ENCODE peak calls at places on chromosomes 1 and 21, in seven cellular contexts. A is H1, P is endothelial cell of umbilical vein, I is WTC11, M is HCT116, S is K562, C is A549. L is an unnamed sample.

GRCh38 chr1:207868252-207868768 is 42.6 kb downstream of the CD34 start:
- DNase-seq in A (no peak), P (peak; percentile 45), I (peak; percentile 38), M (no peak), S (peak; percentile 60), C (no peak), L (peak; percentile 56)

GRCh38 chr1:119141020-119141424 is 569 bp upstream of the WARS2 start:
- DNase-seq in A (no peak), P (peak; percentile 20), I (peak; percentile 54), M (no peak), S (no peak), C (peak; percentile 34), L (peak; percentile 65)

GRCh38 chr1:60903591-60903990 is 178.8 kb upstream of the NFIA start:
- DNase-seq in A (no peak), P (no peak), I (no peak), M (no peak), S (no peak), C (no peak), L (no peak)

GRCh38 chr1:84960371-84960770 is 36.5 kb downstream of the MCOLN2 start:
- DNase-seq in A (no peak), P (no peak), I (no peak), M (no peak), S (no peak), C (no peak), L (no peak)

GRCh38 chr1:225811622-225812487 is 1.9 kb downstream of the EPHX1 start:
- DNase-seq in A (no peak), P (no peak), I (peak; percentile 60), M (no peak), S (peak; percentile 43), C (peak; percentile 59), L (peak; percentile 38)

GRCh38 chr1:234602334-234603220 is 7.4 kb downstream of the IRF2BP2 start:
- DNase-seq in A (no peak), P (peak; percentile 92), I (no peak), M (peak; percentile 88), S (peak; percentile 61), C (peak; percentile 95), L (peak; percentile 90)

GRCh38 chr1:89047734-89048133 is 17.3 kb downstream of the GBP1 start:
- DNase-seq in A (no peak), P (peak; percentile 25), I (no peak), M (no peak), S (no peak), C (no peak), L (no peak)

GRCh38 chr1:8938232-8939117 is 7.2 kb upstream of the CA6 start:
- DNase-seq in A (no peak), P (peak; percentile 33), I (no peak), M (no peak), S (no peak), C (no peak), L (peak; percentile 81)

GRCh38 chr1:47755368-47755990 is 241.7 kb downstream of the TRABD2B start:
- DNase-seq in A (peak; percentile 41), P (no peak), I (peak; percentile 87), M (peak; percentile 28), S (peak; percentile 79), C (peak; percentile 43), L (peak; percentile 51)

GRCh38 chr1:172351761-172352161 is 68.7 kb upstream of the C1orf105 start:
- DNase-seq in A (no peak), P (peak; percentile 67), I (no peak), M (no peak), S (no peak), C (peak; percentile 23), L (no peak)

GRCh38 chr1:55559111-55559510 is 343.9 kb upstream of the USP24 start:
- DNase-seq in A (no peak), P (no peak), I (no peak), M (no peak), S (no peak), C (no peak), L (no peak)

GRCh38 chr21:36321325-36322082 is 1.5 kb downstream of the MORC3 start:
- DNase-seq in A (no peak), P (peak; percentile 78), I (no peak), M (no peak), S (no peak), C (no peak), L (peak; percentile 71)

GRCh38 chr1:85465791-85466134 is 804 bp upstream of the DDAH1 start:
- DNase-seq in A (no peak), P (peak; percentile 28), I (no peak), M (no peak), S (no peak), C (no peak), L (no peak)

GRCh38 chr1:238562376-238562775 is 671.7 kb upstream of the ZP4 start:
- DNase-seq in A (no peak), P (no peak), I (no peak), M (no peak), S (no peak), C (no peak), L (no peak)

GRCh38 chr21:46009951-46010655 is 28.5 kb downstream of the COL6A1 start:
- DNase-seq in A (no peak), P (no peak), I (no peak), M (no peak), S (no peak), C (no peak), L (no peak)

DNA sequence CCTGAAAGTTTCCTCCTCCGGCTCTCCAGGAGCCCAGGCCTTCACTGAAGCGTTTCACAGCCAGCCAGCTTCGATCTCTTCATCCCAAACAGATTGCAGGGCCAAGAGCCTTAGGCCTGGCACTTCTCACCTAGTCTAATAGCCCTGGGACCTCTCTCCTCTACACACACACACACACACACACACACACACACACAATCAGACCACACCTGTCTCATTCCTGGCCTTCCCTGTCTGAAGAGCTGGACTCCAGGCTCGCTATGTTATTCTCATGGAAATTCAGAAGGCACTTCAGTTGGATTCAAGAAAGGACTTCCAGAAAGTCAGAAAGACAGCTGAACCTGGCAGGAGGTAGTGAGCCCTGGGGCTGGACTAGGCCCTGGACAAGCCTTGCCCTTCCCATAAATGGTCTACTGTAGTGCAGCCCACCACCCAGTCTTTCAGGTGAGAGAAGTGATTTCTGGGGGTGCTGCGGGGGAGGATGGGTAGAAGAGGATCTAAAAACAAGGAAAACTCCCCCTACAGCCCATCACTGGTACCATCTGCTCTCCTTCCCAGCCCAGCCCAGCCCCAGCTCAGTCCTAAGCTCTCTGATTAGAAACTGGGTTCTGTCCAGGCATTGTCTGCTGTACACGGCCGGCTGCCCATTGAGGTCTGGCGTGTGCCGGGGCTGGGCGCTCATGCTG is 2.7 kb downstream of the KIF21B start:
- DNase-seq in A (no peak), P (no peak), I (peak; percentile 65), M (no peak), S (peak; percentile 77), C (peak; percentile 41), L (peak; percentile 53)
- TF ChIP-seq MAX in A (no peak), P (no peak), I (no peak), M (no peak), S (no peak), C (no peak), L (no peak)

GRCh38 chr1:77834771-77835334 is 53.6 kb upstream of the NEXN start:
- DNase-seq in A (no peak), P (peak; percentile 72), I (no peak), M (no peak), S (no peak), C (peak; percentile 20), L (no peak)
- TF ChIP-seq MAX in A (no peak), P (no peak), I (no peak), M (no peak), S (no peak), C (no peak), L (no peak)

GRCh38 chr1:178714453-178714852 is 10.6 kb upstream of the RALGPS2 start:
- DNase-seq in A (no peak), P (no peak), I (no peak), M (no peak), S (no peak), C (no peak), L (no peak)

GRCh38 chr1:178716111-178716510 is 8.9 kb upstream of the RALGPS2 start:
- DNase-seq in A (no peak), P (no peak), I (no peak), M (no peak), S (no peak), C (no peak), L (no peak)

GRCh38 chr1:178713270-178713669 is 11.8 kb upstream of the RALGPS2 start:
- DNase-seq in A (no peak), P (no peak), I (no peak), M (no peak), S (no peak), C (no peak), L (no peak)

GRCh38 chr1:178723541-178723940 is 1.5 kb upstream of the RALGPS2 start:
- DNase-seq in A (no peak), P (peak; percentile 88), I (no peak), M (no peak), S (no peak), C (no peak), L (no peak)

DNA sequence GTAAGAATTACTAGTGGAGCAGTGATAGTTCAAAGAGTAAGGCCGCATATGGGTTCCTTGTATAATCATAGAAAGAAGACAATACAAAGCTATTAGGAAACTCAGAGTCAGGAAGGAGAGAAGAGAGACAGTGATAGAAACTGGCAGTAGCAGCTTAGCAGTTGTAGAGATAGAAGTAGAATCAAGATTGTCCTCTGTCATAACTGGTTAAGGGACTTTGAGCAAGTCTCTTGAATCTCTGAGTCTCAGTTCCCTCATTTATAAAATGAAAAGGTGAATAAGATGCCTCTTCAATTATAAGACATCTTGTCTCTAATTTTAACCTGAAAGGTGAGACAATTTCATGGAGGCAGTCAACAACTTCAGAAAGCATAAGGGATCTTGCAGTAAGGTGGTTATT is 6.5 kb upstream of the RALGPS2 start:
- DNase-seq in A (no peak), P (no peak), I (no peak), M (no peak), S (no peak), C (no peak), L (no peak)
- TF ChIP-seq MAX in A (no peak), P (no peak), I (no peak), M (no peak), S (no peak), C (no peak), L (no peak)

GRCh38 chr21:29133796-29134195 is 3.4 kb downstream of the MAP3K7CL start:
- DNase-seq in A (no peak), P (no peak), I (no peak), M (no peak), S (no peak), C (no peak), L (no peak)
- TF ChIP-seq MAX in A (peak; percentile 17), P (no peak), I (no peak), M (no peak), S (no peak), C (no peak), L (no peak)

DNA sequence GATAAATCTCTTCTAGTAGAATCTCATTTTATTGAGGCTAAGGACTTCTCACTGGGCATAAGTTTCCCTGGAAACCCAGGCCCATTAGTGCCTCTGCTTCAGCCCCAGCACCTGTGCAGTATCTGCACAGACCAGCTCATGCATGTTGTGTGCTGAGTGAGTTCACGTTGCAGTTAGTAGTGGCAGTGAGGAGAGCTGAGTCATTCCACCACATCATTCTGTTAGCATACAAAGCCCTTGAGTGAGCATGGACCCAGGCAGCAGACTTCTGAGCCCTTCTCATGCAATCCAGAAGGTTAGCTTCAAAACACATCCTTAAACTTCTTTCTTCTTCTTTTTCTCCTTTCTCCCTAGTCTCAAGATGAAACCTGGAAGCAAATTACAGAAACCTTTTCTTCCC is 45.8 kb upstream of the NTPCR start:
- DNase-seq in A (no peak), P (no peak), I (no peak), M (no peak), S (no peak), C (peak; percentile 56), L (peak; percentile 65)
- TF ChIP-seq MAX in A (no peak), P (no peak), I (no peak), M (no peak), S (no peak), C (no peak), L (no peak)